ENCODE peak calls at places on chromosomes 13 and 19, in seven cellular contexts. X, A, T, P, D, N and L are unnamed samples.
A peak's percentile ranks its signal among the peaks of the same experiment; 100 is the strongest.

GRCh38 chr13:94656766-94657165 is 55.1 kb downstream of the GPR180 start:
- DNase-seq in T (peak; percentile 91), X (peak; percentile 97), P (no peak), N (no peak), D (peak; percentile 88), A (no peak), L (no peak)

GRCh38 chr19:4764290-4764660 is 27.3 kb upstream of the FEM1A start:
- DNase-seq in T (no peak), D (no peak), X (no peak), A (no peak), P (no peak), N (no peak), L (peak; percentile 14)

GRCh38 chr13:91406619-91407018 is 8.2 kb downstream of the GPC5 start:
- DNase-seq in N (no peak), X (peak; percentile 54), P (no peak), D (no peak), A (peak; percentile 45), T (no peak), L (peak; percentile 83)

GRCh38 chr13:28412981-28413380 is 81.9 kb downstream of the FLT1 start:
- DNase-seq in N (no peak), P (no peak), D (no peak), X (no peak), T (no peak), A (no peak), L (no peak)

GRCh38 chr19:6654347-6655310 is 15.3 kb downstream of the TNFSF14 start:
- DNase-seq in N (no peak), P (no peak), X (no peak), T (no peak), D (no peak), A (peak; percentile 38), L (no peak)

GRCh38 chr13:25455146-25455545 is 83.4 kb downstream of the ATP8A2 start:
- DNase-seq in P (no peak), A (no peak), T (no peak), D (no peak), X (no peak), N (no peak), L (no peak)

GRCh38 chr19:13098291-13099072 is 4.2 kb downstream of the LYL1 start:
- DNase-seq in T (no peak), D (no peak), P (no peak), N (no peak), X (peak; percentile 62), A (peak; percentile 83), L (peak; percentile 42)

GRCh38 chr19:39247701-39248664 is 673 bp downstream of the IFNL4 start:
- DNase-seq in X (no peak), T (no peak), A (no peak), D (no peak), P (no peak), N (no peak), L (peak; percentile 67)

GRCh38 chr13:112943309-112944125 is 25.5 kb upstream of the MCF2L start:
- DNase-seq in N (no peak), X (no peak), A (peak; percentile 20), P (no peak), T (no peak), D (no peak), L (peak; percentile 85)

GRCh38 chr19:41870401-41870873 is 6.6 kb upstream of the CD79A start:
- DNase-seq in A (no peak), X (peak; percentile 74), N (no peak), T (no peak), D (no peak), P (no peak), L (no peak)

GRCh38 chr19:9735986-9736385 is 32.6 kb downstream of the ZNF846 start:
- DNase-seq in X (no peak), A (no peak), N (no peak), P (no peak), D (no peak), T (no peak), L (no peak)

GRCh38 chr19:6086081-6086858 is 24.0 kb downstream of the RFX2 start:
- DNase-seq in N (no peak), P (no peak), T (no peak), D (no peak), X (peak; percentile 87), A (no peak), L (no peak)

GRCh38 chr19:19530423-19530804 is 1.7 kb downstream of the YJEFN3 start:
- DNase-seq in N (no peak), A (no peak), X (peak; percentile 34), P (no peak), D (no peak), T (no peak), L (no peak)

GRCh38 chr19:34960103-34960805 is 3.8 kb downstream of the ZNF792 start:
- DNase-seq in D (no peak), X (peak; percentile 39), A (no peak), T (peak; percentile 11), N (no peak), P (no peak), L (no peak)

GRCh38 chr13:59391696-59392095 is 772.0 kb downstream of the DIAPH3 start:
- DNase-seq in N (no peak), X (peak; percentile 70), D (peak; percentile 47), T (peak; percentile 51), P (no peak), A (peak; percentile 84), L (peak; percentile 80)

GRCh38 chr13:93859666-93860065 is 619.8 kb downstream of the DCT start:
- DNase-seq in D (no peak), X (peak; percentile 87), A (no peak), P (no peak), T (peak; percentile 38), N (no peak), L (no peak)

GRCh38 chr13:36131931-36132297 is 732 bp upstream of the DCLK1 start:
- DNase-seq in N (peak; percentile 83), A (no peak), X (peak; percentile 94), P (no peak), T (no peak), D (peak; percentile 10), L (no peak)

GRCh38 chr13:101554420-101555125 is 102.1 kb downstream of the ITGBL1 start:
- DNase-seq in X (peak; percentile 40), D (no peak), A (no peak), P (no peak), N (no peak), T (no peak), L (no peak)

GRCh38 chr19:5436101-5436947 is 18.9 kb upstream of the ZNRF4 start:
- DNase-seq in A (no peak), T (peak; percentile 55), P (no peak), N (no peak), X (peak; percentile 16), D (no peak), L (peak; percentile 95)

GRCh38 chr13:99471231-99472202 is 29.8 kb upstream of the TM9SF2 start:
- DNase-seq in A (no peak), P (no peak), X (peak; percentile 67), T (no peak), D (no peak), N (no peak), L (no peak)

GRCh38 chr13:45584816-45585215 is 30.7 kb downstream of the ERICH6B start:
- DNase-seq in N (no peak), X (peak; percentile 6), D (no peak), T (no peak), P (no peak), A (no peak), L (peak; percentile 9)
- TF ChIP-seq CTCF in N (no peak), X (peak; percentile 18), D (peak; percentile 16), T (peak; percentile 41), P (no peak), A (no peak), L (peak; percentile 36)

GRCh38 chr13:73096173-73097117 is 37.6 kb downstream of the KLF5 start:
- DNase-seq in A (no peak), D (no peak), P (no peak), X (peak; percentile 11), N (no peak), T (no peak), L (no peak)
- TF ChIP-seq CTCF in A (no peak), D (no peak), P (no peak), X (no peak), N (no peak), T (no peak), L (no peak)

GRCh38 chr19:28244966-28245365 is 968.0 kb downstream of the UQCRFS1 start:
- DNase-seq in P (no peak), N (no peak), A (no peak), D (no peak), T (no peak), X (no peak), L (no peak)

GRCh38 chr19:28234637-28235036 is 978.3 kb downstream of the UQCRFS1 start:
- DNase-seq in N (no peak), X (no peak), A (no peak), D (no peak), P (no peak), T (no peak), L (no peak)

GRCh38 chr19:28242317-28242927 is 970.5 kb downstream of the UQCRFS1 start:
- DNase-seq in X (peak; percentile 55), T (no peak), P (no peak), N (no peak), A (peak; percentile 16), D (peak; percentile 14), L (peak; percentile 67)

GRCh38 chr19:28235606-28236125 is 977.3 kb downstream of the UQCRFS1 start:
- DNase-seq in X (no peak), P (no peak), A (no peak), D (no peak), N (no peak), T (no peak), L (no peak)

DNA sequence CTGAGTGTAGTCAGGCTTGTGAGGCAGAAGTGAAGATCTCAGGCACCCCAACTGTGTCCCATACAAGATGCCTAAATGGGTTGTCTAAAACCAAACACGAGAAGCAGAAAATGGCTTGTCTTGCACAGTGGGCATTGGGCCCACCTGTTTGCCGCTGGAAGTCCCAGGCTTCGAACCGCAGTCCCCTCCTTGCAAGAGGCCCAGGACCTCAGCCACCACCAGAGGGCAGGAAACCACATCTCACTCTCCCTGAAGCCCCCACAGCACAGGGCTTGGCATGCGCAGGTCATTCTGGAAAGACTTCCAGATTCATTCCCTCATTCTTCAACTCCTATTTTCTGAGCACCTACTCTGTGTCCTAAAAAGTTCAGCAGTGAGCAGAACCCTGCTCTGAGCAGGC is 973.7 kb downstream of the UQCRFS1 start:
- DNase-seq in D (no peak), A (no peak), X (peak; percentile 16), N (no peak), T (no peak), P (no peak), L (peak; percentile 69)
- TF ChIP-seq CTCF in D (peak; percentile 23), A (no peak), X (peak; percentile 25), N (no peak), T (no peak), P (no peak), L (peak; percentile 68)

GRCh38 chr13:107680115-107680514 is 535.2 kb downstream of the LIG4 start:
- DNase-seq in X (peak; percentile 1), A (no peak), P (no peak), D (no peak), N (no peak), T (no peak), L (no peak)
- TF ChIP-seq CTCF in X (no peak), A (no peak), P (no peak), D (no peak), N (no peak), T (peak; percentile 26), L (peak; percentile 17)

GRCh38 chr13:97268772-97269171 is 46.6 kb downstream of the MBNL2 start:
- DNase-seq in N (peak; percentile 56), P (no peak), X (no peak), D (no peak), A (no peak), T (no peak), L (no peak)
- TF ChIP-seq CTCF in N (peak; percentile 22), P (no peak), X (peak; percentile 7), D (no peak), A (no peak), T (peak; percentile 26), L (no peak)

GRCh38 chr19:45160870-45161714 is at the start of gene NKPD1:
- DNase-seq in X (no peak), P (no peak), D (no peak), N (no peak), T (no peak), A (no peak), L (no peak)
- TF ChIP-seq CTCF in X (no peak), P (no peak), D (no peak), N (no peak), T (no peak), A (no peak), L (no peak)